ENCODE peak calls at places on chromosomes 7 and 10, in six cellular contexts. D, N, Y, H, J and B are unnamed samples.

GRCh38 chr7:27602766-27603165 is 59.9 kb downstream of the HIBADH start:
- DNase-seq in D (no peak), J (no peak), Y (no peak), N (no peak), H (no peak), B (no peak)

GRCh38 chr10:43170491-43170890 is 32.2 kb downstream of the CSGALNACT2 start:
- DNase-seq in H (no peak), D (no peak), Y (no peak), J (no peak), N (no peak), B (no peak)

GRCh38 chr7:112898432-112899290 is 108.5 kb upstream of the TMEM168 start:
- DNase-seq in D (no peak), J (no peak), N (peak; percentile 10), H (no peak), Y (peak; percentile 49), B (peak; percentile 11)

GRCh38 chr10:126448091-126448490 is 59.8 kb upstream of the ADAM12 start:
- DNase-seq in H (no peak), N (no peak), J (no peak), D (no peak), Y (no peak), B (no peak)

GRCh38 chr7:124907490-124907889 is 22.1 kb downstream of the POT1 start:
- DNase-seq in D (no peak), H (no peak), J (no peak), N (no peak), Y (no peak), B (no peak)

GRCh38 chr7:41715000-41715399 is 12.1 kb upstream of the INHBA start:
- DNase-seq in Y (no peak), H (no peak), D (no peak), N (no peak), J (no peak), B (no peak)

GRCh38 chr7:128135275-128136214 is 104.3 kb upstream of the LRRC4 start:
- DNase-seq in Y (peak; percentile 60), N (peak; percentile 70), D (peak; percentile 57), H (peak; percentile 34), J (peak; percentile 60), B (peak; percentile 82)

GRCh38 chr10:61628199-61628874 is 34.4 kb upstream of the CABCOCO1 start:
- DNase-seq in J (no peak), Y (no peak), D (no peak), H (no peak), N (no peak), B (no peak)

GRCh38 chr7:86643478-86644281 is at the start of gene GRM3:
- DNase-seq in J (peak; percentile 78), D (peak; percentile 29), Y (peak; percentile 52), H (no peak), N (no peak), B (no peak)

GRCh38 chr10:96038476-96039387 is 4.7 kb upstream of the CCNJ start:
- DNase-seq in N (no peak), J (no peak), Y (peak; percentile 5), H (no peak), D (no peak), B (no peak)

GRCh38 chr7:117427258-117427701 is at the start of gene ASZ1:
- DNase-seq in J (no peak), Y (no peak), N (no peak), D (no peak), H (no peak), B (no peak)

GRCh38 chr10:52378124-52378523 is 64.0 kb downstream of the DKK1 start:
- DNase-seq in Y (no peak), H (no peak), D (no peak), J (no peak), N (no peak), B (no peak)